ENCODE peak calls at places on chromosomes 11 and 22, in four cellular contexts. One of them, this sample, is unnamed.

GRCh38 chr22:35648066-35649025 is at the start of gene APOL6:
- DNase-seq in endodermal cell: no peak
- DNase-seq in neural progenitor cell: peak; percentile 34
- DNase-seq in cardiac muscle cell: peak; percentile 86
- DNase-seq in this sample: peak; percentile 78

GRCh38 chr11:46050065-46050464 is 71.2 kb downstream of the PHF21A start:
- DNase-seq in cardiac muscle cell: peak; percentile 93
- DNase-seq in neural progenitor cell: peak; percentile 75
- DNase-seq in endodermal cell: peak; percentile 71
- DNase-seq in this sample: no peak

GRCh38 chr11:57288771-57289579 is 35.8 kb downstream of the TNKS1BP1 start:
- DNase-seq in cardiac muscle cell: peak; percentile 53
- DNase-seq in endodermal cell: no peak
- DNase-seq in neural progenitor cell: peak; percentile 74
- DNase-seq in this sample: no peak

GRCh38 chr11:86495341-86495740 is 120.7 kb downstream of the CCDC81 start:
- DNase-seq in endodermal cell: no peak
- DNase-seq in cardiac muscle cell: no peak
- DNase-seq in neural progenitor cell: peak; percentile 42
- DNase-seq in this sample: no peak

GRCh38 chr22:30930228-30930627 is 38.3 kb downstream of the MORC2 start:
- DNase-seq in neural progenitor cell: no peak
- DNase-seq in endodermal cell: no peak
- DNase-seq in cardiac muscle cell: no peak
- DNase-seq in this sample: no peak

GRCh38 chr11:69822676-69823494 is 3.7 kb upstream of the FGF3 start:
- DNase-seq in cardiac muscle cell: no peak
- DNase-seq in neural progenitor cell: no peak
- DNase-seq in endodermal cell: no peak
- DNase-seq in this sample: no peak

GRCh38 chr11:125376856-125377255 is 119.2 kb downstream of the FEZ1 start:
- DNase-seq in cardiac muscle cell: no peak
- DNase-seq in endodermal cell: no peak
- DNase-seq in neural progenitor cell: no peak
- DNase-seq in this sample: no peak

GRCh38 chr11:116173506-116173905 is 599.3 kb downstream of the BUD13 start:
- DNase-seq in endodermal cell: peak; percentile 22
- DNase-seq in cardiac muscle cell: no peak
- DNase-seq in neural progenitor cell: no peak
- DNase-seq in this sample: no peak

GRCh38 chr11:13119361-13119760 is 110.2 kb downstream of the RASSF10 start:
- DNase-seq in cardiac muscle cell: no peak
- DNase-seq in endodermal cell: no peak
- DNase-seq in neural progenitor cell: no peak
- DNase-seq in this sample: no peak

GRCh38 chr11:77259681-77260080 is 41.8 kb downstream of the GDPD4 start:
- DNase-seq in neural progenitor cell: no peak
- DNase-seq in endodermal cell: no peak
- DNase-seq in cardiac muscle cell: peak; percentile 44
- DNase-seq in this sample: no peak

GRCh38 chr11:129574431-129574830 is 198.8 kb downstream of the BARX2 start:
- DNase-seq in endodermal cell: no peak
- DNase-seq in cardiac muscle cell: no peak
- DNase-seq in neural progenitor cell: no peak
- DNase-seq in this sample: no peak

GRCh38 chr11:19868281-19868821 is 155.7 kb downstream of the NAV2 start:
- DNase-seq in endodermal cell: peak; percentile 64
- DNase-seq in cardiac muscle cell: peak; percentile 96
- DNase-seq in neural progenitor cell: no peak
- DNase-seq in this sample: no peak

GRCh38 chr11:103624708-103625623 is 411.5 kb upstream of the DDI1 start:
- DNase-seq in cardiac muscle cell: peak; percentile 93
- DNase-seq in neural progenitor cell: no peak
- DNase-seq in endodermal cell: no peak
- DNase-seq in this sample: no peak

GRCh38 chr11:95764267-95764898 is 25.2 kb downstream of the FAM76B start:
- DNase-seq in endodermal cell: no peak
- DNase-seq in neural progenitor cell: peak; percentile 69
- DNase-seq in cardiac muscle cell: peak; percentile 77
- DNase-seq in this sample: peak; percentile 68

GRCh38 chr11:17581036-17581731 is 34.1 kb downstream of the OTOG start:
- DNase-seq in cardiac muscle cell: no peak
- DNase-seq in endodermal cell: peak; percentile 35
- DNase-seq in neural progenitor cell: no peak
- DNase-seq in this sample: no peak

GRCh38 chr11:109197656-109198055 is 224.3 kb upstream of the C11orf87 start:
- DNase-seq in cardiac muscle cell: peak; percentile 59
- DNase-seq in endodermal cell: no peak
- DNase-seq in neural progenitor cell: no peak
- DNase-seq in this sample: no peak

GRCh38 chr11:121553806-121554205 is 101.0 kb upstream of the SORL1-AS1 start:
- DNase-seq in endodermal cell: peak; percentile 20
- DNase-seq in cardiac muscle cell: peak; percentile 22
- DNase-seq in neural progenitor cell: no peak
- DNase-seq in this sample: no peak

GRCh38 chr11:121810291-121810690 is 305.7 kb downstream of the BLID start:
- DNase-seq in neural progenitor cell: no peak
- DNase-seq in endodermal cell: no peak
- DNase-seq in cardiac muscle cell: peak; percentile 32
- DNase-seq in this sample: no peak

GRCh38 chr11:72813740-72814138 is 472 bp upstream of the ATG16L2 start:
- DNase-seq in neural progenitor cell: peak; percentile 82
- DNase-seq in cardiac muscle cell: peak; percentile 83
- DNase-seq in endodermal cell: no peak
- DNase-seq in this sample: no peak

GRCh38 chr22:47281126-47282106 is 519.0 kb downstream of the TBC1D22A start:
- DNase-seq in cardiac muscle cell: no peak
- DNase-seq in endodermal cell: no peak
- DNase-seq in neural progenitor cell: no peak
- DNase-seq in this sample: no peak

GRCh38 chr11:8221917-8222316 is 41.8 kb downstream of the LMO1 start:
- DNase-seq in cardiac muscle cell: no peak
- DNase-seq in endodermal cell: no peak
- DNase-seq in neural progenitor cell: no peak
- DNase-seq in this sample: no peak

GRCh38 chr11:35227551-35228341 is 88.8 kb downstream of the CD44 start:
- DNase-seq in endodermal cell: no peak
- DNase-seq in neural progenitor cell: no peak
- DNase-seq in cardiac muscle cell: no peak
- DNase-seq in this sample: no peak

GRCh38 chr11:69892237-69892985 is 73.2 kb upstream of the FGF3 start:
- DNase-seq in cardiac muscle cell: no peak
- DNase-seq in endodermal cell: peak; percentile 90
- DNase-seq in neural progenitor cell: peak; percentile 65
- DNase-seq in this sample: no peak

GRCh38 chr11:43523632-43524031 is 156.9 kb upstream of the HSD17B12 start:
- DNase-seq in neural progenitor cell: no peak
- DNase-seq in endodermal cell: no peak
- DNase-seq in cardiac muscle cell: no peak
- DNase-seq in this sample: no peak

DNA sequence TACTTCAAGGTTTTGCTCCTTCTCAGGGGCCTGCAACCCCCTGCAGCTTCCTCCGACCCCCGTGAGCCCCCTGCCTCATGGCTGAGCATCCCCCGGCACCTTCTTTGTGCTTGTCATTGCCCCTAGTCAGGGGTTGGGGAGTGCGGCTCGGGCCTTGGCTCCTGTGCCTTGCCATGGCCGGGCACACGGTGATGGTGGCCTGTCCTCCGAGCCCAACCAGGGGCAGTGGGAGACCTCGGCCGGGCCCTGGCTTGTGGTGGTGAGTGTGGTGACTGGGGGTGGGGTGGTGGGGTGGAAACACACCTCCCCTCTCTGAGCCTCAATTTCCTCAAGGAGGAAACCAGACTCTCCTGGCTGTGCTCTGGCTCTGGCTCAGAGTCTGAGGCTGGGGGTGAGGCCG is 1.5 kb upstream of the MRGPRG start:
- DNase-seq in endodermal cell: peak; percentile 42
- DNase-seq in cardiac muscle cell: no peak
- DNase-seq in neural progenitor cell: no peak
- DNase-seq in this sample: no peak
- H3K4me3 ChIP-seq in endodermal cell: no peak overlapping the region
- H3K4me3 ChIP-seq in cardiac muscle cell: no peak overlapping the region
- H3K4me3 ChIP-seq in neural progenitor cell: no peak overlapping the region
- H3K4me3 ChIP-seq in this sample: no peak overlapping the region

GRCh38 chr22:21972806-21973205 is 9.8 kb downstream of the TOP3B start:
- DNase-seq in endodermal cell: no peak
- DNase-seq in cardiac muscle cell: no peak
- DNase-seq in neural progenitor cell: no peak
- DNase-seq in this sample: no peak

GRCh38 chr22:21972293-21972779 is 10.3 kb downstream of the TOP3B start:
- DNase-seq in cardiac muscle cell: peak; percentile 49
- DNase-seq in endodermal cell: peak; percentile 89
- DNase-seq in neural progenitor cell: peak; percentile 66
- DNase-seq in this sample: peak; percentile 42

GRCh38 chr22:21970800-21971617 is 11.6 kb downstream of the TOP3B start:
- DNase-seq in cardiac muscle cell: no peak
- DNase-seq in neural progenitor cell: no peak
- DNase-seq in endodermal cell: no peak
- DNase-seq in this sample: no peak

GRCh38 chr22:21970037-21970799 is 12.4 kb downstream of the TOP3B start:
- DNase-seq in cardiac muscle cell: no peak
- DNase-seq in endodermal cell: no peak
- DNase-seq in neural progenitor cell: no peak
- DNase-seq in this sample: no peak

GRCh38 chr22:21971858-21972275 is 10.7 kb downstream of the TOP3B start:
- DNase-seq in neural progenitor cell: no peak
- DNase-seq in cardiac muscle cell: no peak
- DNase-seq in endodermal cell: no peak
- DNase-seq in this sample: no peak
- H3K27ac ChIP-seq in neural progenitor cell: no peak overlapping the region
- H3K27ac ChIP-seq in cardiac muscle cell: no peak overlapping the region
- H3K27ac ChIP-seq in endodermal cell: no peak overlapping the region
- H3K27ac ChIP-seq in this sample: no peak overlapping the region

GRCh38 chr11:118080296-118080695 is 3.4 kb downstream of the TMPRSS4 start:
- DNase-seq in cardiac muscle cell: no peak
- DNase-seq in endodermal cell: no peak
- DNase-seq in neural progenitor cell: no peak
- DNase-seq in this sample: no peak
- H3K27me3 ChIP-seq in cardiac muscle cell: no peaks in the 10 kb centered on the region
- H3K27me3 ChIP-seq in endodermal cell: no peaks in the 10 kb centered on the region
- H3K27me3 ChIP-seq in neural progenitor cell: no peaks in the 10 kb centered on the region
- H3K27me3 ChIP-seq in this sample: no peaks in the 10 kb centered on the region

DNA sequence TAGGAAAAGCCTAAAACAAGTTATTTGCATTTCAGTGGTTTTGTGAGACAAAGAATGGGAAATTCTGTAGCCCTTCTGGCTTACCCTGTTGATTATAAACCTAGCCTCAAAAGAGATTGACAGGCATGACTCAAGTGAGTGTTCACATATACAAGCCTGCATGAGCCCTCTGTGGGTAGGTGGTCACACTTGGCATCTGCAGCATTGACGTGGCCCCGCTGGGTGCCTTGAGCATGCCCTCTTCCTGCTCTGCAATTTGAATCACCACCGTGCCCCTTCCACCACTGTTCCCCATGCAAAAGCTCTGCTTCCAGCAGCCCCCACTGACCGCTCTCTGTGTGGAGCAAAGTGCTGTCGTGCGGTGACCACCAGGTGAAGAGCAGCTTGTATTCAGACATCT is 21.0 kb upstream of the ADSL start:
- DNase-seq in neural progenitor cell: no peak
- DNase-seq in cardiac muscle cell: no peak
- DNase-seq in endodermal cell: peak; percentile 61
- DNase-seq in this sample: no peak
- H3K4me3 ChIP-seq in neural progenitor cell: no peak overlapping the region
- H3K4me3 ChIP-seq in cardiac muscle cell: no peak overlapping the region
- H3K4me3 ChIP-seq in endodermal cell: no peak overlapping the region
- H3K4me3 ChIP-seq in this sample: no peak overlapping the region

DNA sequence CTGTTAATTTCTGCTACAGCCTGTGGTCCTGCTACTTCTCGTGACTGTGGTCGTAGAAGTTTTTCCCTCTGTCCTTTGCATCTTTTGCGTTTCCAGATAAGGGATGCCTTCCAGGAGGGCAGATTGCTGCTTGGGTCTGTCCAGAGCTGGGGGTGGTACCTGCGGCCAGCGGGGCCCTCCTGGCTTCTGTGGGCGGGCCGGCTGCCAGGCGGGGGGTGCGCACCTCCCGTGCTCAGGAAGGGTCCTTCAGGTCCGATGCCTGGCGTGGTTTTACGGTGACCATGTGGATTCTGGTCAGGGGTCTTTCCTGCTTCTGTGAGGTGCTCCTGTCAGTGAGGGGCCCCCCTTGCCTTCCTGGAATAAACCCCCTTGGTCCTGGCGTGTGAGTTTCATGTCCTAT is 84.8 kb downstream of the KCNQ1 start:
- DNase-seq in cardiac muscle cell: no peak
- DNase-seq in endodermal cell: peak; percentile 24
- DNase-seq in neural progenitor cell: no peak
- DNase-seq in this sample: no peak
- H3K27ac ChIP-seq in cardiac muscle cell: no peak overlapping the region
- H3K27ac ChIP-seq in endodermal cell: no peak overlapping the region
- H3K27ac ChIP-seq in neural progenitor cell: no peak overlapping the region
- H3K27ac ChIP-seq in this sample: no peak overlapping the region

GRCh38 chr11:11760838-11761237 is 80.9 kb upstream of the USP47 start:
- DNase-seq in neural progenitor cell: no peak
- DNase-seq in endodermal cell: no peak
- DNase-seq in cardiac muscle cell: no peak
- DNase-seq in this sample: no peak
- H3K27me3 ChIP-seq in neural progenitor cell: no peaks in the 10 kb centered on the region
- H3K27me3 ChIP-seq in endodermal cell: peaks cover 4% of the 10 kb centered on the region
- H3K27me3 ChIP-seq in cardiac muscle cell: peaks cover 15% of the 10 kb centered on the region
- H3K27me3 ChIP-seq in this sample: no peaks in the 10 kb centered on the region

GRCh38 chr11:83819936-83820549 is 533.9 kb upstream of the CCDC90B start:
- DNase-seq in cardiac muscle cell: peak; percentile 82
- DNase-seq in neural progenitor cell: peak; percentile 38
- DNase-seq in endodermal cell: no peak
- DNase-seq in this sample: no peak
- H3K4me3 ChIP-seq in cardiac muscle cell: no peak overlapping the region
- H3K4me3 ChIP-seq in neural progenitor cell: no peak overlapping the region
- H3K4me3 ChIP-seq in endodermal cell: no peak overlapping the region
- H3K4me3 ChIP-seq in this sample: no peak overlapping the region

GRCh38 chr11:33868646-33869461 is 23.0 kb downstream of the LMO2 start:
- DNase-seq in neural progenitor cell: peak; percentile 54
- DNase-seq in endodermal cell: peak; percentile 74
- DNase-seq in cardiac muscle cell: no peak
- DNase-seq in this sample: no peak
- H3K27ac ChIP-seq in neural progenitor cell: no peak overlapping the region
- H3K27ac ChIP-seq in endodermal cell: no peak overlapping the region
- H3K27ac ChIP-seq in cardiac muscle cell: no peak overlapping the region
- H3K27ac ChIP-seq in this sample: no peak overlapping the region